ENCODE peak calls at places on chromosomes 13 and 19, in four cellular contexts. C is lung; T is CD8-positive, alpha-beta T cell; R is endothelial cell of umbilical vein. M is an unnamed sample. For H3K4me1, the result is how much of the 10 kb centered on the place peaks cover.

GRCh38 chr19:35468637-35469036 is 20.6 kb downstream of the FFAR2 start:
- DNase-seq in C (peak), T (peak), R (no peak), M (peak)

GRCh38 chr19:15251010-15251748 is 18.9 kb upstream of the EPHX3 start:
- DNase-seq in C (no peak), T (no peak), R (peak), M (no peak)

GRCh38 chr19:58037927-58038687 is 4.3 kb downstream of the ZSCAN1 start:
- DNase-seq in C (no peak), T (no peak), R (no peak), M (no peak)

GRCh38 chr19:23384858-23385257 is 10.4 kb downstream of the ZNF91 start:
- DNase-seq in C (no peak), T (no peak), R (no peak), M (no peak)

GRCh38 chr13:111360452-111360851 is 40.0 kb downstream of the TEX29 start:
- DNase-seq in C (peak), T (no peak), R (no peak), M (no peak)

GRCh38 chr13:113835461-113836274 is 28.2 kb downstream of the GAS6 start:
- DNase-seq in C (no peak), T (no peak), R (no peak), M (no peak)

GRCh38 chr19:31255174-31255862 is 93.9 kb downstream of the TSHZ3 start:
- DNase-seq in C (no peak), T (no peak), R (no peak), M (no peak)

GRCh38 chr13:18978447-18978846 is 203.2 kb downstream of the TUBA3C start:
- DNase-seq in C (no peak), T (no peak), R (no peak), M (no peak)

GRCh38 chr13:33249066-33249465 is 36.5 kb downstream of the STARD13 start:
- DNase-seq in C (no peak), T (no peak), R (peak), M (no peak)

GRCh38 chr19:850221-850978 is 1.7 kb upstream of the ELANE start:
- DNase-seq in C (peak), T (no peak), R (no peak), M (no peak)

GRCh38 chr19:50384685-50385535 is 763 bp downstream of the POLD1 start:
- DNase-seq in C (no peak), T (no peak), R (no peak), M (no peak)

GRCh38 chr13:30718661-30719520 is 16.5 kb upstream of the ALOX5AP start:
- DNase-seq in C (no peak), T (no peak), R (no peak), M (no peak)

GRCh38 chr13:72886272-72887062 is 104.5 kb downstream of the PIBF1 start:
- DNase-seq in C (no peak), T (no peak), R (no peak), M (no peak)

GRCh38 chr19:38683393-38684077 is 36.1 kb downstream of the ACTN4 start:
- DNase-seq in C (peak), T (peak), R (peak), M (no peak)

GRCh38 chr13:80022146-80022545 is 318.8 kb downstream of the SPRY2 start:
- DNase-seq in C (no peak), T (no peak), R (no peak), M (no peak)

GRCh38 chr13:75321084-75321483 is 160.9 kb downstream of the TBC1D4 start:
- DNase-seq in C (no peak), T (no peak), R (no peak), M (no peak)

GRCh38 chr13:111115841-111116500 is 861 bp downstream of the ARHGEF7 start:
- DNase-seq in C (no peak), T (no peak), R (peak), M (no peak)

GRCh38 chr19:38971672-38972071 is 3.9 kb downstream of the FBXO17 start:
- DNase-seq in C (no peak), T (no peak), R (no peak), M (no peak)

GRCh38 chr13:70310720-70311119 is 202.5 kb upstream of the KLHL1 start:
- DNase-seq in C (no peak), T (no peak), R (peak), M (no peak)

GRCh38 chr19:33712268-33712667 is 84.4 kb upstream of the KCTD15 start:
- DNase-seq in C (no peak), T (no peak), R (no peak), M (no peak)

GRCh38 chr13:107545946-107546502 is 669.3 kb downstream of the LIG4 start:
- DNase-seq in C (no peak), T (no peak), R (no peak), M (no peak)

GRCh38 chr19:13031917-13032623 is 36.8 kb downstream of the NFIX start:
- DNase-seq in C (no peak), T (no peak), R (no peak), M (no peak)

GRCh38 chr13:83666126-83666525 is 216.1 kb downstream of the SLITRK1 start:
- DNase-seq in C (no peak), T (no peak), R (no peak), M (no peak)

GRCh38 chr19:50328257-50329145 is 676 bp downstream of the KCNC3 start:
- DNase-seq in C (no peak), T (no peak), R (peak), M (no peak)

GRCh38 chr19:32404939-32405430 is 585 bp upstream of the DPY19L3 start:
- DNase-seq in C (peak), T (peak), R (no peak), M (no peak)

GRCh38 chr19:13621413-13621812 is 115.1 kb upstream of the CACNA1A start:
- DNase-seq in C (no peak), T (no peak), R (no peak), M (no peak)

GRCh38 chr13:99103536-99103935 is 97.1 kb upstream of the UBAC2 start:
- DNase-seq in C (no peak), T (no peak), R (no peak), M (no peak)

GRCh38 chr19:14106840-14107239 is 10.7 kb downstream of the PRKACA start:
- DNase-seq in C (no peak), T (no peak), R (no peak), M (no peak)

GRCh38 chr13:85710545-85710944 is 88.7 kb downstream of the SLITRK6 start:
- DNase-seq in C (no peak), T (no peak), R (no peak), M (no peak)

GRCh38 chr19:38252385-38252784 is 3.8 kb downstream of the PPP1R14A start:
- DNase-seq in C (no peak), T (no peak), R (no peak), M (no peak)

GRCh38 chr19:8306235-8307054 is 1.7 kb downstream of the CD320 start:
- DNase-seq in C (peak), T (no peak), R (no peak), M (no peak)

GRCh38 chr13:40273173-40274000 is 393.1 kb downstream of the FOXO1 start:
- DNase-seq in C (no peak), T (no peak), R (no peak), M (no peak)

GRCh38 chr13:65063753-65064152 is 2166.4 kb downstream of the PCDH9 start:
- DNase-seq in C (no peak), T (no peak), R (peak), M (no peak)

GRCh38 chr13:110238795-110239194 is 68.2 kb downstream of the COL4A1 start:
- DNase-seq in C (no peak), T (no peak), R (no peak), M (no peak)

GRCh38 chr13:107866007-107866665 is 349.2 kb downstream of the LIG4 start:
- DNase-seq in C (no peak), T (no peak), R (peak), M (no peak)

GRCh38 chr13:59178344-59178743 is 985.4 kb downstream of the DIAPH3 start:
- DNase-seq in C (no peak), T (no peak), R (no peak), M (no peak)

GRCh38 chr19:13160557-13160956 is 10.3 kb downstream of the IER2 start:
- DNase-seq in C (no peak), T (no peak), R (no peak), M (no peak)

DNA sequence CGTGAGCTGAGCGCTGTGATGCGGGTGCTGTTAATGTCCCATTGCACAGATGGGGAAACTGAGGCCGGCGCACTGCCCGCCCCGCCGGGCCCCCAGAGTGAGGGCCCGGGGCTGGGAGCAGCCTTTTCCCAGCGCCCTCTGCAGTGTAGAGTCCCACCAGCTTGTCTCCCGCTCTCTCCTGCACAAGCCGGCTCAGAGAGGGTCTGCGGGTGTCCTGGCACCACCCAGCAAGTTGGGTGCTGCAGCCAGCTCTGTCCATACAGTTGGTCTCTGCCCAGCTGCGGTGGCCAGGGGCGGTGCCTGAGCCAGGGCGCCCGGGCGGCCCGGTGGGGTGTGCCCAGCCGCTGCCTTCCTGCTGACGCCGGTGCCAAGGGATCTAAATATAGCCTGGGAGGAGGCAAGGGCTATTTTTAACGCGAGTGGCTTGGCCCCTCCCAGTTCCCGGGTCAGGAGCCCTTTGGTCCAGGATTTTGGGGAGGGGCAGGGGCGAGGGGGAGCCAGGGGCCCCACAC is 19.3 kb downstream of the GADD45B start:
- DNase-seq in C (peak), T (no peak), R (peak), M (no peak)
- H3K4me1 ChIP-seq in C (under half), T (under half), R (under half), M (under half)

GRCh38 chr13:49633687-49634086 is 5.4 kb downstream of the ARL11 start:
- DNase-seq in C (no peak), T (no peak), R (peak), M (no peak)
- H3K4me3 ChIP-seq in C (no peak), T (no peak), R (no peak), M (no peak)

GRCh38 chr19:46617566-46618079 is 7.3 kb downstream of the PTGIR start:
- DNase-seq in C (no peak), T (no peak), R (no peak), M (no peak)
- H3K4me1 ChIP-seq in C (under half), T (half or more), R (under half), M (half or more)

GRCh38 chr19:18496980-18497256 is 25.0 kb downstream of the ELL start:
- DNase-seq in C (no peak), T (no peak), R (no peak), M (no peak)
- H3K4me3 ChIP-seq in C (no peak), T (no peak), R (no peak), M (no peak)

GRCh38 chr19:16628183-16628983 is at the start of gene MED26:
- DNase-seq in C (peak), T (peak), R (peak), M (peak)

GRCh38 chr19:16626796-16627193 is 1.2 kb downstream of the MED26 start:
- DNase-seq in C (no peak), T (no peak), R (no peak), M (no peak)

GRCh38 chr19:16627928-16628182 is 149 bp downstream of the MED26 start:
- DNase-seq in C (no peak), T (no peak), R (no peak), M (no peak)

GRCh38 chr19:16628984-16629691 is 1.1 kb upstream of the MED26 start:
- DNase-seq in C (no peak), T (no peak), R (peak), M (peak)

GRCh38 chr19:16627194-16627927 is 643 bp downstream of the MED26 start:
- DNase-seq in C (no peak), T (peak), R (peak), M (no peak)
- H3K4me1 ChIP-seq in C (under half), T (under half), R (under half), M (half or more)

GRCh38 chr13:42377640-42378382 is 105.9 kb downstream of the AKAP11 start:
- DNase-seq in C (no peak), T (no peak), R (no peak), M (peak)
- H3K4me3 ChIP-seq in C (no peak), T (no peak), R (no peak), M (no peak)

GRCh38 chr13:48252176-48252575 is 19.2 kb downstream of the ITM2B start:
- DNase-seq in C (no peak), T (no peak), R (no peak), M (no peak)
- H3K4me1 ChIP-seq in C (under half), T (half or more), R (under half), M (half or more)

GRCh38 chr19:4413588-4413987 is 11.1 kb downstream of the CHAF1A start:
- DNase-seq in C (no peak), T (no peak), R (no peak), M (no peak)
- H3K4me3 ChIP-seq in C (no peak), T (no peak), R (no peak), M (no peak)